ENCODE peak calls at places on chromosomes 6 and 20, in nine cellular contexts. One of them, this sample, is unnamed.
A peak's percentile ranks its signal among the peaks of the same experiment; 100 is the strongest.

GRCh38 chr6:12328701-12329100 is 38.5 kb downstream of the EDN1 start:
- DNase-seq in K562: no peak
- DNase-seq in psoas muscle: no peak
- DNase-seq in esophagus squamous epithelium: no peak
- DNase-seq in fibroblast of pulmonary artery: no peak
- DNase-seq in CD8-positive, alpha-beta T cell: no peak
- DNase-seq in nephron progenitor cell: no peak
- DNase-seq in activated B cell treated with CpG ODN at 0.5 μM for 24 hours: no peak
- DNase-seq in retinal pigment epithelial cell: no peak
- DNase-seq in this sample: no peak

GRCh38 chr20:760751-761417 is 7.4 kb downstream of the SLC52A3 start:
- DNase-seq in retinal pigment epithelial cell: no peak
- DNase-seq in K562: peak; percentile 83
- DNase-seq in psoas muscle: no peak
- DNase-seq in CD8-positive, alpha-beta T cell: no peak
- DNase-seq in fibroblast of pulmonary artery: peak; percentile 17
- DNase-seq in nephron progenitor cell: peak; percentile 78
- DNase-seq in esophagus squamous epithelium: no peak
- DNase-seq in activated B cell treated with CpG ODN at 0.5 μM for 24 hours: no peak
- DNase-seq in this sample: peak; percentile 68

GRCh38 chr6:167984144-167984719 is 13.2 kb upstream of the KIF25 start:
- DNase-seq in psoas muscle: no peak
- DNase-seq in nephron progenitor cell: no peak
- DNase-seq in activated B cell treated with CpG ODN at 0.5 μM for 24 hours: no peak
- DNase-seq in retinal pigment epithelial cell: no peak
- DNase-seq in fibroblast of pulmonary artery: no peak
- DNase-seq in esophagus squamous epithelium: no peak
- DNase-seq in K562: no peak
- DNase-seq in CD8-positive, alpha-beta T cell: no peak
- DNase-seq in this sample: no peak

GRCh38 chr6:151493495-151494234 is at the start of gene CCDC170:
- DNase-seq in nephron progenitor cell: peak; percentile 76
- DNase-seq in activated B cell treated with CpG ODN at 0.5 μM for 24 hours: peak; percentile 16
- DNase-seq in esophagus squamous epithelium: no peak
- DNase-seq in CD8-positive, alpha-beta T cell: no peak
- DNase-seq in retinal pigment epithelial cell: no peak
- DNase-seq in fibroblast of pulmonary artery: no peak
- DNase-seq in K562: no peak
- DNase-seq in psoas muscle: peak; percentile 44
- DNase-seq in this sample: peak; percentile 30

GRCh38 chr20:58989196-58989595 is 8.1 kb downstream of the NELFCD start:
- DNase-seq in activated B cell treated with CpG ODN at 0.5 μM for 24 hours: no peak
- DNase-seq in fibroblast of pulmonary artery: no peak
- DNase-seq in retinal pigment epithelial cell: no peak
- DNase-seq in CD8-positive, alpha-beta T cell: no peak
- DNase-seq in K562: no peak
- DNase-seq in esophagus squamous epithelium: no peak
- DNase-seq in nephron progenitor cell: no peak
- DNase-seq in psoas muscle: no peak
- DNase-seq in this sample: no peak

GRCh38 chr6:148723484-148723883 is 23.3 kb upstream of the UST start:
- DNase-seq in psoas muscle: no peak
- DNase-seq in nephron progenitor cell: no peak
- DNase-seq in K562: no peak
- DNase-seq in esophagus squamous epithelium: no peak
- DNase-seq in fibroblast of pulmonary artery: peak; percentile 84
- DNase-seq in CD8-positive, alpha-beta T cell: no peak
- DNase-seq in activated B cell treated with CpG ODN at 0.5 μM for 24 hours: no peak
- DNase-seq in retinal pigment epithelial cell: peak; percentile 57
- DNase-seq in this sample: no peak

GRCh38 chr20:9200620-9201019 is 131.7 kb downstream of the PLCB4 start:
- DNase-seq in activated B cell treated with CpG ODN at 0.5 μM for 24 hours: no peak
- DNase-seq in fibroblast of pulmonary artery: peak; percentile 64
- DNase-seq in K562: peak; percentile 11
- DNase-seq in retinal pigment epithelial cell: peak; percentile 20
- DNase-seq in psoas muscle: no peak
- DNase-seq in CD8-positive, alpha-beta T cell: no peak
- DNase-seq in esophagus squamous epithelium: no peak
- DNase-seq in nephron progenitor cell: no peak
- DNase-seq in this sample: no peak

GRCh38 chr20:50371878-50372769 is 138.1 kb upstream of the PTPN1 start:
- DNase-seq in nephron progenitor cell: no peak
- DNase-seq in psoas muscle: no peak
- DNase-seq in K562: no peak
- DNase-seq in fibroblast of pulmonary artery: no peak
- DNase-seq in CD8-positive, alpha-beta T cell: no peak
- DNase-seq in retinal pigment epithelial cell: no peak
- DNase-seq in esophagus squamous epithelium: no peak
- DNase-seq in activated B cell treated with CpG ODN at 0.5 μM for 24 hours: no peak
- DNase-seq in this sample: no peak

GRCh38 chr6:41644297-41644879 is 6.1 kb downstream of the MDFI start:
- DNase-seq in psoas muscle: no peak
- DNase-seq in fibroblast of pulmonary artery: no peak
- DNase-seq in activated B cell treated with CpG ODN at 0.5 μM for 24 hours: no peak
- DNase-seq in retinal pigment epithelial cell: no peak
- DNase-seq in CD8-positive, alpha-beta T cell: no peak
- DNase-seq in esophagus squamous epithelium: no peak
- DNase-seq in nephron progenitor cell: peak; percentile 30
- DNase-seq in K562: no peak
- DNase-seq in this sample: no peak

GRCh38 chr20:34703573-34704176 is 469 bp upstream of the TP53INP2 start:
- DNase-seq in fibroblast of pulmonary artery: peak; percentile 37
- DNase-seq in K562: peak; percentile 36
- DNase-seq in psoas muscle: no peak
- DNase-seq in retinal pigment epithelial cell: no peak
- DNase-seq in nephron progenitor cell: peak; percentile 26
- DNase-seq in activated B cell treated with CpG ODN at 0.5 μM for 24 hours: peak; percentile 23
- DNase-seq in CD8-positive, alpha-beta T cell: peak; percentile 56
- DNase-seq in esophagus squamous epithelium: no peak
- DNase-seq in this sample: no peak

GRCh38 chr20:46056970-46057855 is 28.2 kb downstream of the SLC12A5 start:
- DNase-seq in nephron progenitor cell: peak; percentile 93
- DNase-seq in retinal pigment epithelial cell: no peak
- DNase-seq in K562: peak; percentile 34
- DNase-seq in fibroblast of pulmonary artery: peak; percentile 57
- DNase-seq in CD8-positive, alpha-beta T cell: no peak
- DNase-seq in psoas muscle: peak; percentile 55
- DNase-seq in activated B cell treated with CpG ODN at 0.5 μM for 24 hours: no peak
- DNase-seq in esophagus squamous epithelium: no peak
- DNase-seq in this sample: peak; percentile 71

GRCh38 chr20:25707695-25708094 is 11.0 kb upstream of the ZNF337 start:
- DNase-seq in CD8-positive, alpha-beta T cell: no peak
- DNase-seq in nephron progenitor cell: no peak
- DNase-seq in retinal pigment epithelial cell: no peak
- DNase-seq in psoas muscle: no peak
- DNase-seq in K562: no peak
- DNase-seq in esophagus squamous epithelium: no peak
- DNase-seq in activated B cell treated with CpG ODN at 0.5 μM for 24 hours: no peak
- DNase-seq in fibroblast of pulmonary artery: no peak
- DNase-seq in this sample: no peak

DNA sequence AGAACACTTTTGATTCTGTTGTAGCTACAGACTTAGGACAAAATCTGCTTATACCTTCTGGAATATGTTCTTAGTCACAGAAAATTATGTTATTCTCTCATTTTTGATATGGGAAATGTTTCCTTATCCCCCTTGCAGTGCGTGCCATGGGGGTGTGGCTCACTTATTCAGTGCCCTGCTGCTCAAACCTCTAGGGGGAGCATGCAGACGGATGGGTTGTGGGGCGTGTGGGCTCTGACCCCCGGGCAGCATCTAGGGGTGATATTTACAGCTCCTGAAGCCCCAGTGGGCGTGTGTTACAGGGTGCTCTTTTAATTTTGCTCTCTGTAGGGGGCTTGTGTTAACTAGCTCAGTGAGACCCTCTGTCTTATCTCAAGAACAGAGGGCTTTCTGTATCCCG is 61.3 kb upstream of the FERMT1 start:
- DNase-seq in activated B cell treated with CpG ODN at 0.5 μM for 24 hours: no peak
- DNase-seq in CD8-positive, alpha-beta T cell: no peak
- DNase-seq in psoas muscle: no peak
- DNase-seq in esophagus squamous epithelium: no peak
- DNase-seq in fibroblast of pulmonary artery: no peak
- DNase-seq in K562: no peak
- DNase-seq in retinal pigment epithelial cell: no peak
- DNase-seq in nephron progenitor cell: no peak
- DNase-seq in this sample: no peak
- TF ChIP-seq CTCF in activated B cell treated with CpG ODN at 0.5 μM for 24 hours: no peak
- TF ChIP-seq CTCF in CD8-positive, alpha-beta T cell: no peak
- TF ChIP-seq CTCF in psoas muscle: no peak
- TF ChIP-seq CTCF in esophagus squamous epithelium: no peak
- TF ChIP-seq CTCF in fibroblast of pulmonary artery: peak; percentile 13
- TF ChIP-seq CTCF in K562: no peak
- TF ChIP-seq CTCF in retinal pigment epithelial cell: peak; percentile 25
- TF ChIP-seq CTCF in nephron progenitor cell: no peak
- TF ChIP-seq CTCF in this sample: peak; percentile 30

DNA sequence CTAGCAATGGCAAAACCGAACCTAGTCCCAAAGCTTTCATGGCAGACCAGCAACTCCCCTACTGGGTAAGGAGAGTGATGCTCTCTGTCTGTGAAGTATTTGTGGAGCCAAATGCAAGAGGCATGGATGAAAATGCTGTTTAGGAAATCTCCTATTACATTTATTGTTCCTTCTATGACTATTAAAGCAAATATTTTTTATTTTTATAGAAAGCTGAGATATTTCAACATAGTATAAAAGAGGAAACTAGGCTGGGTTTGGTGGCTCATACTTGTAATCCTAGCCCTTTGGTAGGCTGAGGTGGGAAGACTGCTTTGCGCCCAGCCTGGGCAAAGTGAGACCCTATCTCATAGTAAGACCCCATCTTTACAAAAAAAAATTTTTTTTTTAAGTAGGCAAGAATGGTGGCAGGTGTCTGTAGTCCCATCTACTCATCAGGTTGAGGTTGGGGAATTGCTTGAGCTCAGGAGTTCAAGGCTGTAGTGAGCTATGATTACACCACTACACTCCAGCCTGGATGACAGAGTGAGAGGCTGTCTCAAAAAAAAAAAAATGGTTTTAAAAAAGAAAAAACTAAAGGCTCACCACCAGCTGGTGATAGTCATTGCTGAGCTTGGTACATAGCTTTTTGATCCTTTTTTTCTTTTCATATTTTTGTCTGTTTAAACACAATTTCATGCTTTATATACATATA is 11.2 kb downstream of the KDM1B start:
- DNase-seq in fibroblast of pulmonary artery: peak; percentile 39
- DNase-seq in esophagus squamous epithelium: no peak
- DNase-seq in retinal pigment epithelial cell: no peak
- DNase-seq in nephron progenitor cell: no peak
- DNase-seq in K562: no peak
- DNase-seq in psoas muscle: no peak
- DNase-seq in activated B cell treated with CpG ODN at 0.5 μM for 24 hours: no peak
- DNase-seq in CD8-positive, alpha-beta T cell: no peak
- DNase-seq in this sample: no peak
- TF ChIP-seq CTCF in fibroblast of pulmonary artery: no peak
- TF ChIP-seq CTCF in esophagus squamous epithelium: no peak
- TF ChIP-seq CTCF in retinal pigment epithelial cell: no peak
- TF ChIP-seq CTCF in nephron progenitor cell: no peak
- TF ChIP-seq CTCF in K562: no peak
- TF ChIP-seq CTCF in psoas muscle: no peak
- TF ChIP-seq CTCF in activated B cell treated with CpG ODN at 0.5 μM for 24 hours: no peak
- TF ChIP-seq CTCF in CD8-positive, alpha-beta T cell: no peak
- TF ChIP-seq CTCF in this sample: no peak

DNA sequence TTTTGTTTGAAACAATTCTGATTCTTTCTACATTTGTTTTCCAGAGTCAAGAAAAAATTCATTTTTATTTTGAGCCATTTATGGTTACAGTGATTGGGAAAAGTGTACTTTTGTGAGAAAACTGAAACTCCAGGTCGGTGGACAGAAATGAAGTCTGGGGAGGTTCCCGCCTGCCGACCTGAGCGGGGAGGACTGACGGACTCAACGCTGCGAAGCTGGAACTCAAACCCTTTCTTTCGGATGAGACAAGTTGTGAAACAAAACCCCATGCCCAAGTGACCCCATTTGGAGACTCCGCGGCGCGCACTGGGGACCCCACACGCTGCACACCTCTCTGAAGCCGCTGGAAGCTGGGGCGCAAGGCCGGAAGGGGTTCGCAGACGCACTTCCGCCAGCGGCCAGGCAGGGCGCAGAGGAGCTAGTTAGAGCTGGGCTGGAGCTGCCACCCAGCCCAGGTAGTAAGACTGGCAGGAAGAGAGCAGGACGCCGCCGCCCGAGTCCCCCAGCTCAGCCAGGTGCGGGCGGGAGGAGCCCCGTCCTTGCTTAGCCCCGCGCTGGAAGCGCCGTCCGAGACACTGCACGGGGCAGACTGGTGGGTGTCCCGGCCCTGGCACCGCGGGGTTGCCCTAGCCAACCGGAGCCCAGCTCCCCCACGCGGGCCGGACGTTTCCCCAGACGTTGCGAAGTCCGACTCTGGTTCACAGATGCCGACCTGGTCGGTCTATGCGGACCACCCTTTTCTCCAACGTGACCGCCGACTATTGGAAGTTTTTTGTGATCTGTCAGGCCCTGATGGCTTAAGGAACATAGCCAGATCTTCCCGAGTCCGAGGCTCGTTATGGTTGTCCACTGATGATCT is 19.8 kb upstream of the ZSCAN16 start:
- DNase-seq in nephron progenitor cell: peak; percentile 74
- DNase-seq in esophagus squamous epithelium: peak; percentile 39
- DNase-seq in fibroblast of pulmonary artery: peak; percentile 77
- DNase-seq in CD8-positive, alpha-beta T cell: peak; percentile 91
- DNase-seq in K562: peak; percentile 94
- DNase-seq in activated B cell treated with CpG ODN at 0.5 μM for 24 hours: peak; percentile 80
- DNase-seq in retinal pigment epithelial cell: peak; percentile 38
- DNase-seq in psoas muscle: peak; percentile 78
- DNase-seq in this sample: peak; percentile 68
- TF ChIP-seq CTCF in nephron progenitor cell: peak; percentile 52
- TF ChIP-seq CTCF in esophagus squamous epithelium: peak; percentile 77
- TF ChIP-seq CTCF in fibroblast of pulmonary artery: peak; percentile 56
- TF ChIP-seq CTCF in CD8-positive, alpha-beta T cell: peak; percentile 60
- TF ChIP-seq CTCF in K562: peak; percentile 77
- TF ChIP-seq CTCF in activated B cell treated with CpG ODN at 0.5 μM for 24 hours: no peak
- TF ChIP-seq CTCF in retinal pigment epithelial cell: peak; percentile 66
- TF ChIP-seq CTCF in psoas muscle: peak; percentile 54
- TF ChIP-seq CTCF in this sample: peak; percentile 67

DNA sequence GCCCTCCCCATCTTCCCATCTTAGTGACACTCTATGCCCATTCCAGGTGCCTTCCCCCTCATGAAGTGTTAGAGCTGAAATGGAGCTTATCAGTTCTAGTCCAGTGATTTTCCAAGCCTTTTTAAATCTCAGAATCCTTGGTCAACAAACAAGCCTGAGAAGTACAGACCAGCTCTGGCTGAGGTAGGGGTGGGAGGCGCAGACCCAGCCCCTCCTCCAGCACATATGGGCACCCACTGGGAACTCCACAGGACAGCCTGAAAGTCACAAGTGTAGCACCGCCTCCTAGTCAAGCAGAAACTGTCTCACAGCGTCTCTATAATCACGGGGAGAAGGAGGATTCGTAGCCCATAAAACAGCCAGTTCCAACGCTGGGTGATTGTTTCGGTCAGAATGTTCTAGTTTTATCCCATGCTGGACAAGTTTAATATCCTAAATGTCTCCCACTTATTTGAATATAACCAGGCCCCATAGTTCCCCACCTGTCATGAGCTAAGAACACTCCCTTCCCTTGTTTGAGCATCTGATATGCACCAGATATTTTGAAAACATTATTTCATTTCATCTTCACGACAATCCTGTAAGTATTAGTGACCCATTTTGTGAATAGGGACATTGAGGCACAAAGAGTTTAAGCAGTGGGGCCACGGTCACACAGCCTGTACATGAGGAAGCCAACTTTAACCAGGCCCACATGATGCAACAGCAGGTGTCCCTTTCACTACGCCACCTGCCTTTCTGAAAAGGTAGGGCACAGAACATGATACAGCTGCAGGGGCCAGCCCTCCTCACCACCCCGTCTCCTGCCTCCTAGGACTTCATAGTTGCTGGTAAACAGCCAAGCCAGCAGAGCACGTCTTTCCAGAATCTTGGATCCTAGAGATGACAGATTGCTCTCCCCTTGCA is 40.1 kb downstream of the TRAF3IP2 start:
- DNase-seq in retinal pigment epithelial cell: no peak
- DNase-seq in nephron progenitor cell: no peak
- DNase-seq in CD8-positive, alpha-beta T cell: no peak
- DNase-seq in fibroblast of pulmonary artery: no peak
- DNase-seq in psoas muscle: no peak
- DNase-seq in activated B cell treated with CpG ODN at 0.5 μM for 24 hours: no peak
- DNase-seq in K562: peak; percentile 29
- DNase-seq in esophagus squamous epithelium: no peak
- DNase-seq in this sample: no peak
- TF ChIP-seq CTCF in retinal pigment epithelial cell: no peak
- TF ChIP-seq CTCF in nephron progenitor cell: no peak
- TF ChIP-seq CTCF in CD8-positive, alpha-beta T cell: no peak
- TF ChIP-seq CTCF in fibroblast of pulmonary artery: no peak
- TF ChIP-seq CTCF in psoas muscle: no peak
- TF ChIP-seq CTCF in activated B cell treated with CpG ODN at 0.5 μM for 24 hours: no peak
- TF ChIP-seq CTCF in K562: peak; percentile 36
- TF ChIP-seq CTCF in esophagus squamous epithelium: peak; percentile 20
- TF ChIP-seq CTCF in this sample: peak; percentile 43